ENCODE peak calls at places on chromosomes 11 and 22, in ten cellular contexts. Q is stimulated activated CD4-positive, alpha-beta T cell treated with anti-CD3 and anti-CD28 coated beads, Interleukin-2, amount 100 ng/mL, for 4 hours; I is Right ventricle myocardium superior; U is CD8-positive, alpha-beta memory T cell; P is activated effector memory CD4-positive, alpha-beta T cell treated with anti-CD3 and anti-CD28 coated beads, Interleukin-2, amount 50 U/mL, for 16 hours; V is cardiac fibroblast; L is head of caudate nucleus; G is NAMALWA; J is activated CD4-positive, alpha-beta T cell treated with anti-CD3 and anti-CD28 coated beads, Interleukin-2, amount 50 U/mL, for 48 hours; B is WTC11. C is an unnamed sample.

GRCh38 chr11:121839821-121840220 is 276.2 kb downstream of the BLID start:
- DNase-seq in Q (no peak), I (no peak), U (no peak), P (no peak), V (peak; percentile 48), L (no peak), G (no peak), J (no peak), B (no peak), C (no peak)

GRCh38 chr11:60500276-60500935 is 7.8 kb downstream of the MS4A12 start:
- DNase-seq in Q (no peak), I (no peak), U (no peak), P (no peak), V (peak; percentile 18), L (no peak), G (no peak), J (no peak), B (no peak), C (no peak)

GRCh38 chr11:121336279-121336947 is 43.8 kb downstream of the SC5D start:
- DNase-seq in Q (no peak), I (no peak), U (no peak), P (no peak), V (no peak), L (no peak), G (no peak), J (no peak), B (no peak), C (no peak)

GRCh38 chr22:49751968-49752597 is 75.6 kb downstream of the BRD1 start:
- DNase-seq in Q (no peak), I (no peak), U (no peak), P (peak; percentile 61), V (no peak), L (no peak), G (no peak), J (no peak), B (no peak), C (no peak)

GRCh38 chr11:135075740-135076139 is 663.7 kb upstream of the B3GAT1 start:
- DNase-seq in Q (peak; percentile 1), I (peak; percentile 84), U (peak; percentile 47), P (peak; percentile 82), V (peak; percentile 66), L (no peak), G (peak; percentile 82), J (peak; percentile 71), B (peak; percentile 92), C (no peak)

GRCh38 chr22:19519041-19519926 is 4.9 kb downstream of the CLDN5 start:
- DNase-seq in Q (no peak), I (peak; percentile 27), U (no peak), P (peak; percentile 48), V (no peak), L (peak; percentile 9), G (no peak), J (no peak), B (no peak), C (no peak)

GRCh38 chr11:45872513-45873356 is 12.7 kb upstream of the MAPK8IP1 start:
- DNase-seq in Q (no peak), I (no peak), U (no peak), P (peak; percentile 68), V (peak; percentile 84), L (peak; percentile 77), G (peak; percentile 64), J (peak; percentile 27), B (peak; percentile 87), C (peak; percentile 38)

GRCh38 chr11:119169272-119169719 is 771 bp downstream of the NLRX1 start:
- DNase-seq in Q (no peak), I (peak; percentile 57), U (no peak), P (peak; percentile 68), V (peak; percentile 40), L (no peak), G (no peak), J (peak; percentile 52), B (peak; percentile 63), C (peak; percentile 34)

GRCh38 chr22:50138036-50138435 is 32.5 kb upstream of the PANX2 start:
- DNase-seq in Q (no peak), I (no peak), U (no peak), P (no peak), V (no peak), L (no peak), G (no peak), J (no peak), B (no peak), C (no peak)

GRCh38 chr11:115980336-115980735 is 476.1 kb upstream of the CADM1 start:
- DNase-seq in Q (no peak), I (no peak), U (no peak), P (no peak), V (no peak), L (no peak), G (no peak), J (no peak), B (no peak), C (no peak)

GRCh38 chr11:19988598-19988997 is 171.7 kb downstream of the DBX1 start:
- DNase-seq in Q (no peak), I (peak; percentile 54), U (no peak), P (no peak), V (peak; percentile 91), L (peak; percentile 57), G (no peak), J (no peak), B (peak; percentile 40), C (no peak)

GRCh38 chr11:76872959-76873827 is 12.5 kb downstream of the ACER3 start:
- DNase-seq in Q (no peak), I (no peak), U (no peak), P (no peak), V (no peak), L (no peak), G (no peak), J (no peak), B (no peak), C (no peak)

GRCh38 chr11:2468363-2469240 is 23.8 kb downstream of the KCNQ1 start:
- DNase-seq in Q (no peak), I (peak; percentile 17), U (no peak), P (peak; percentile 47), V (no peak), L (no peak), G (no peak), J (no peak), B (no peak), C (no peak)

GRCh38 chr22:50261615-50262459 is at the start of gene MAPK12:
- DNase-seq in Q (no peak), I (no peak), U (no peak), P (no peak), V (no peak), L (no peak), G (peak; percentile 48), J (no peak), B (peak; percentile 72), C (peak; percentile 21)

GRCh38 chr22:37410174-37411055 is 16.9 kb downstream of the ELFN2 start:
- DNase-seq in Q (no peak), I (peak; percentile 56), U (no peak), P (no peak), V (no peak), L (no peak), G (no peak), J (no peak), B (no peak), C (no peak)

GRCh38 chr22:36759481-36760159 is 16.3 kb downstream of the IFT27 start:
- DNase-seq in Q (no peak), I (no peak), U (no peak), P (no peak), V (no peak), L (peak; percentile 2), G (no peak), J (no peak), B (no peak), C (no peak)

GRCh38 chr11:75342231-75342918 is 9.1 kb downstream of the ARRB1 start:
- DNase-seq in Q (no peak), I (no peak), U (no peak), P (no peak), V (no peak), L (peak; percentile 75), G (no peak), J (no peak), B (no peak), C (no peak)

GRCh38 chr22:19449422-19449767 is 1.9 kb upstream of the C22orf39 start:
- DNase-seq in Q (no peak), I (no peak), U (no peak), P (no peak), V (no peak), L (no peak), G (no peak), J (no peak), B (no peak), C (no peak)

GRCh38 chr11:60594998-60595637 is 79.9 kb downstream of the MS4A13 start:
- DNase-seq in Q (no peak), I (no peak), U (no peak), P (no peak), V (no peak), L (no peak), G (no peak), J (no peak), B (no peak), C (no peak)

GRCh38 chr22:46084943-46085830 is 65.1 kb upstream of the PPARA start:
- DNase-seq in Q (no peak), I (peak; percentile 94), U (no peak), P (no peak), V (peak; percentile 93), L (peak; percentile 83), G (no peak), J (no peak), B (no peak), C (no peak)

GRCh38 chr11:70637949-70638598 is 239.7 kb downstream of the CTTN start:
- DNase-seq in Q (no peak), I (no peak), U (no peak), P (no peak), V (no peak), L (peak; percentile 77), G (no peak), J (no peak), B (no peak), C (no peak)

GRCh38 chr11:15714641-15715399 is 600.1 kb downstream of the INSC start:
- DNase-seq in Q (no peak), I (no peak), U (no peak), P (no peak), V (no peak), L (no peak), G (no peak), J (no peak), B (no peak), C (no peak)

GRCh38 chr22:49364398-49364797 is 463.3 kb downstream of the BRD1 start:
- DNase-seq in Q (no peak), I (no peak), U (no peak), P (no peak), V (no peak), L (no peak), G (no peak), J (no peak), B (no peak), C (no peak)

GRCh38 chr11:15204766-15205165 is 90.0 kb downstream of the INSC start:
- DNase-seq in Q (no peak), I (no peak), U (no peak), P (no peak), V (no peak), L (no peak), G (no peak), J (no peak), B (no peak), C (no peak)

GRCh38 chr11:63564785-63565350 is 1.7 kb upstream of the PLAAT2 start:
- DNase-seq in Q (no peak), I (no peak), U (no peak), P (no peak), V (no peak), L (no peak), G (no peak), J (no peak), B (no peak), C (no peak)

GRCh38 chr11:73194593-73194992 is 23.5 kb upstream of the P2RY2 start:
- DNase-seq in Q (no peak), I (no peak), U (no peak), P (peak; percentile 28), V (no peak), L (peak; percentile 0), G (no peak), J (no peak), B (peak; percentile 12), C (no peak)

GRCh38 chr11:33646629-33647028 is 54.0 kb downstream of the C11orf91 start:
- DNase-seq in Q (no peak), I (no peak), U (no peak), P (no peak), V (no peak), L (no peak), G (no peak), J (no peak), B (no peak), C (no peak)

GRCh38 chr11:18056561-18057181 is 10.6 kb upstream of the TPH1 start:
- DNase-seq in Q (no peak), I (no peak), U (no peak), P (no peak), V (no peak), L (no peak), G (no peak), J (no peak), B (no peak), C (no peak)